ENCODE peak calls at places on chromosomes 16 and 17, in four cellular contexts. One of them, this sample, is unnamed.

GRCh38 chr17:27631409-27631755 is 394 bp downstream of the LGALS9 start:
- DNase-seq in GM23338: no peak
- DNase-seq in GM23248: no peak
- DNase-seq in PC-3: no peak
- DNase-seq in this sample: no peak

GRCh38 chr16:49781401-49781800 is 74.5 kb downstream of the ZNF423 start:
- DNase-seq in GM23338: no peak
- DNase-seq in GM23248: peak
- DNase-seq in PC-3: no peak
- DNase-seq in this sample: no peak

GRCh38 chr17:76831316-76831715 is 36.9 kb upstream of the MGAT5B start:
- DNase-seq in GM23338: no peak
- DNase-seq in GM23248: no peak
- DNase-seq in PC-3: no peak
- DNase-seq in this sample: no peak

GRCh38 chr16:8632675-8633182 is 11.2 kb downstream of the METTL22 start:
- DNase-seq in GM23338: no peak
- DNase-seq in GM23248: no peak
- DNase-seq in PC-3: no peak
- DNase-seq in this sample: no peak

GRCh38 chr17:67223924-67224323 is 21.1 kb downstream of the HELZ start:
- DNase-seq in GM23338: no peak
- DNase-seq in GM23248: no peak
- DNase-seq in PC-3: no peak
- DNase-seq in this sample: no peak

GRCh38 chr17:9226794-9227135 is 205.5 kb downstream of the NTN1 start:
- DNase-seq in GM23338: peak
- DNase-seq in GM23248: no peak
- DNase-seq in PC-3: no peak
- DNase-seq in this sample: no peak

GRCh38 chr17:49861150-49861884 is 13.4 kb upstream of the TAC4 start:
- DNase-seq in GM23338: peak
- DNase-seq in GM23248: peak
- DNase-seq in PC-3: peak
- DNase-seq in this sample: no peak

GRCh38 chr17:50693041-50693682 is 14.6 kb downstream of the ANKRD40 start:
- DNase-seq in GM23338: no peak
- DNase-seq in GM23248: peak
- DNase-seq in PC-3: peak
- DNase-seq in this sample: no peak

GRCh38 chr17:6306820-6307219 is 128.1 kb downstream of the AIPL1 start:
- DNase-seq in GM23338: no peak
- DNase-seq in GM23248: no peak
- DNase-seq in PC-3: peak
- DNase-seq in this sample: no peak

GRCh38 chr16:16022683-16023064 is 73.3 kb downstream of the ABCC1 start:
- DNase-seq in GM23338: no peak
- DNase-seq in GM23248: no peak
- DNase-seq in PC-3: no peak
- DNase-seq in this sample: no peak

GRCh38 chr17:78940708-78941107 is 15.5 kb upstream of the TIMP2 start:
- DNase-seq in GM23338: peak
- DNase-seq in GM23248: no peak
- DNase-seq in PC-3: peak
- DNase-seq in this sample: no peak

GRCh38 chr16:30637952-30638351 is 12.8 kb upstream of the PRR14 start:
- DNase-seq in GM23338: peak
- DNase-seq in GM23248: peak
- DNase-seq in PC-3: peak
- DNase-seq in this sample: peak

GRCh38 chr16:1348441-1348840 is 3.2 kb downstream of the TSR3 start:
- DNase-seq in GM23338: no peak
- DNase-seq in GM23248: no peak
- DNase-seq in PC-3: no peak
- DNase-seq in this sample: no peak

GRCh38 chr16:57422026-57422944 is 17.7 kb downstream of the CCL17 start:
- DNase-seq in GM23338: peak
- DNase-seq in GM23248: peak
- DNase-seq in PC-3: peak
- DNase-seq in this sample: no peak

GRCh38 chr17:1934901-1935300 is 90.2 kb downstream of the RTN4RL1 start:
- DNase-seq in GM23338: no peak
- DNase-seq in GM23248: no peak
- DNase-seq in PC-3: no peak
- DNase-seq in this sample: no peak

GRCh38 chr17:32323784-32324590 is 18.0 kb downstream of the C17orf75 start:
- DNase-seq in GM23338: no peak
- DNase-seq in GM23248: peak
- DNase-seq in PC-3: peak
- DNase-seq in this sample: no peak

GRCh38 chr16:66318505-66318904 is 48.0 kb upstream of the CDH5 start:
- DNase-seq in GM23338: no peak
- DNase-seq in GM23248: no peak
- DNase-seq in PC-3: no peak
- DNase-seq in this sample: no peak

GRCh38 chr16:23521037-23521743 is 10.9 kb upstream of the GGA2 start:
- DNase-seq in GM23338: no peak
- DNase-seq in GM23248: no peak
- DNase-seq in PC-3: no peak
- DNase-seq in this sample: no peak

GRCh38 chr17:34645636-34646035 is 66.3 kb downstream of the TMEM132E start:
- DNase-seq in GM23338: no peak
- DNase-seq in GM23248: no peak
- DNase-seq in PC-3: no peak
- DNase-seq in this sample: no peak

GRCh38 chr17:6843241-6843890 is 11.8 kb upstream of the TEKT1 start:
- DNase-seq in GM23338: peak
- DNase-seq in GM23248: peak
- DNase-seq in PC-3: peak
- DNase-seq in this sample: peak

GRCh38 chr16:88624481-88624880 is 13.9 kb upstream of the IL17C start:
- DNase-seq in GM23338: no peak
- DNase-seq in GM23248: no peak
- DNase-seq in PC-3: no peak
- DNase-seq in this sample: no peak

GRCh38 chr17:53749178-53749577 is 73.5 kb upstream of the KIF2B start:
- DNase-seq in GM23338: peak
- DNase-seq in GM23248: peak
- DNase-seq in PC-3: peak
- DNase-seq in this sample: no peak

GRCh38 chr16:31138621-31139578 is 3.4 kb upstream of the PRSS8 start:
- DNase-seq in GM23338: peak
- DNase-seq in GM23248: peak
- DNase-seq in PC-3: peak
- DNase-seq in this sample: peak

GRCh38 chr17:69734656-69735055 is 320.2 kb downstream of the MAP2K6 start:
- DNase-seq in GM23338: no peak
- DNase-seq in GM23248: no peak
- DNase-seq in PC-3: no peak
- DNase-seq in this sample: no peak

GRCh38 chr16:48117217-48118105 is 38.3 kb downstream of the ABCC12 start:
- DNase-seq in GM23338: peak
- DNase-seq in GM23248: peak
- DNase-seq in PC-3: peak
- DNase-seq in this sample: peak

GRCh38 chr17:65783845-65784334 is 222.4 kb upstream of the AXIN2 start:
- DNase-seq in GM23338: no peak
- DNase-seq in GM23248: peak
- DNase-seq in PC-3: peak
- DNase-seq in this sample: peak

GRCh38 chr16:85372627-85373372 is 240.3 kb upstream of the GSE1 start:
- DNase-seq in GM23338: no peak
- DNase-seq in GM23248: peak
- DNase-seq in PC-3: peak
- DNase-seq in this sample: no peak
- TF ChIP-seq EZH2phosphoT487 in GM23338: no peak
- TF ChIP-seq EZH2phosphoT487 in GM23248: no peak
- TF ChIP-seq EZH2phosphoT487 in PC-3: no peak
- TF ChIP-seq EZH2phosphoT487 in this sample: no peak

GRCh38 chr16:56233795-56234566 is 42.7 kb downstream of the GNAO1 start:
- DNase-seq in GM23338: no peak
- DNase-seq in GM23248: no peak
- DNase-seq in PC-3: no peak
- DNase-seq in this sample: no peak

GRCh38 chr16:56237451-56237930 is 46.2 kb downstream of the GNAO1 start:
- DNase-seq in GM23338: no peak
- DNase-seq in GM23248: no peak
- DNase-seq in PC-3: no peak
- DNase-seq in this sample: no peak

GRCh38 chr16:56241596-56241995 is 50.3 kb downstream of the GNAO1 start:
- DNase-seq in GM23338: no peak
- DNase-seq in GM23248: no peak
- DNase-seq in PC-3: peak
- DNase-seq in this sample: no peak

GRCh38 chr16:56234737-56235136 is 43.4 kb downstream of the GNAO1 start:
- DNase-seq in GM23338: no peak
- DNase-seq in GM23248: no peak
- DNase-seq in PC-3: no peak
- DNase-seq in this sample: no peak

DNA sequence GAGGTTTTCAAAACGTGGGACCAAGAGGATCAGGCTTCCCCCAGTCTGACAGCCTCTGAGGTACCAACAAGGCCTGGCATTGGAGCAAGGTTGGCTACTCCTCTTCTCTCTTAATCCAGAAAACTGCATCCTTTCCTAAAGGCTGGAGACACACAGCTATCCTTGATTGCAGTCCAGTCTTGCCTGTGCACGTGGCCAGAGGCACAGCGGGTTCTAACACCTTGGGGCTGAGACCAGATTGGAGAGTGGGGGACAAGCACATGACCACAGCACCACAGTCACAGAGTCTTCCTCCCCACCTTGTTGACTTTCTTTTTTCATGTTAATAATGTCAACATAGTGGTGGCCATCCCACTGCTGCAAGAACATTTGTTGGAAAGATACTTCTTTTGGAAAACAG is 46.9 kb downstream of the GNAO1 start:
- DNase-seq in GM23338: no peak
- DNase-seq in GM23248: no peak
- DNase-seq in PC-3: no peak
- DNase-seq in this sample: no peak
- TF ChIP-seq EZH2phosphoT487 in GM23338: no peak
- TF ChIP-seq EZH2phosphoT487 in GM23248: no peak
- TF ChIP-seq EZH2phosphoT487 in PC-3: no peak
- TF ChIP-seq EZH2phosphoT487 in this sample: no peak

DNA sequence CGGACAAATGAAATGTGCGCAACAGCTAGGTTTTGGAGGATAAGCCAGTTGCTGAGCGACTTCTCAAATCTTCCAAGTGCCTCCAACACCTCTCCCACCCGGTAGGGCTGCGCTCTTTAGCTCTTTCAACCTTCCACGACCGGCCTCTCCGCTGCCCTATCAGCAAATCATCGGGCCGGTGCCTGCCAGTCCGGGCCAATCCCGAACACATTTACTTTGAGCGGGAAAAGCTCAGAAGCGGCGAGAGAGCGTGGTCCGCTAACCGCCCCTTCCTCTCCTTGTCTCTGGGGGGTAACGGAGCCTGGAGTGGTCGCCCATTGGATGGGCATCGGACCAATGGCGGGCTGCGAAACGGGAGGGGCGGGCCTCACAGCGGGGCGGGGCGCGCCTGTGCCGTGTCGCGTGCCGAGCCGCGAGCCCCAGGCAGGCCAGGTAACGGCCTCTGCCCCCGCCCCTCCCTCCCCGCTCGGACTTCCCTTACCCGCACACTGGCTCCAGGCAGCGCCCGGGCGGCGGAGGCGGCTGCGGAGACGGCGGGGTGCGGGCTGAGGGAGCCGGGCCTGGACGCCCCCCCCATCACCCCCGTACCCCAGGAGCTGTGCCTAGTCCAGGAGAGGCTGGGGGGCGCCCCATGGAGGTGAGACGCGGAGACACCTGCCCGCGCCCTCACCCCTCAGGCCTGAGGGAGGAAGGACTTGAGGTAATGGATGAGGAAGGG is at the start of gene MEIOC:
- DNase-seq in GM23338: peak
- DNase-seq in GM23248: peak
- DNase-seq in PC-3: no peak
- DNase-seq in this sample: no peak
- TF ChIP-seq EZH2phosphoT487 in GM23338: no peak
- TF ChIP-seq EZH2phosphoT487 in GM23248: no peak
- TF ChIP-seq EZH2phosphoT487 in PC-3: no peak
- TF ChIP-seq EZH2phosphoT487 in this sample: no peak

DNA sequence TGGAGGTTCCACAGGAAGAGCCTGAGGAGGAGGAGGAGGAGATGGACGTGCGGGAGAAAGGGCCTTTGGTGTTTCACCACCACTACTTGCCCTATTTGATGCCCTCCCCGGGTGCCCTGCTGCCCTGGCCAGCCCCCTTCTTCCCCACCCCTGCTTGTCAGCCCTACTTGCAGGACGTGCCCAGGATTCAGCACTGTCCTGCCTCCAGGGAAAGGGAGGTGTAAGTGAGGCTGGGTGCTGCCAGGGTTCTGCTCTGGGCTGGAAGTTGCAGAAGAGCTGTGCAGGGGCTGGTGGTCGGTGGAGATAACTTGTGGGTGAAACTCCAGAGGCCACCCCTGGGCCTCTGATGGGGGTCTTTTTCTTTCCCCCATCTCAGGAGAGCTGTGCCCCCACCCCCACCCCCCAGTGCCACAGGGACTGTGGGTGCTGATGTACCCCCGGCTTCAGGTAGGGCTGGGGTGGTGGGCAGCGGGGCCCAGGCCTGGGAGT is 3.0 kb downstream of the PRR29 start:
- DNase-seq in GM23338: no peak
- DNase-seq in GM23248: no peak
- DNase-seq in PC-3: no peak
- DNase-seq in this sample: no peak
- TF ChIP-seq EZH2phosphoT487 in GM23338: no peak
- TF ChIP-seq EZH2phosphoT487 in GM23248: no peak
- TF ChIP-seq EZH2phosphoT487 in PC-3: no peak
- TF ChIP-seq EZH2phosphoT487 in this sample: no peak

GRCh38 chr17:74682028-74682427 is 30.7 kb downstream of the CD300LF start:
- DNase-seq in GM23338: no peak
- DNase-seq in GM23248: no peak
- DNase-seq in PC-3: no peak
- DNase-seq in this sample: no peak

GRCh38 chr17:74691151-74691550 is 21.6 kb downstream of the CD300LF start:
- DNase-seq in GM23338: no peak
- DNase-seq in GM23248: no peak
- DNase-seq in PC-3: no peak
- DNase-seq in this sample: no peak

GRCh38 chr17:74682442-74683190 is 30.1 kb downstream of the CD300LF start:
- DNase-seq in GM23338: no peak
- DNase-seq in GM23248: no peak
- DNase-seq in PC-3: no peak
- DNase-seq in this sample: no peak

GRCh38 chr17:74690409-74690825 is 22.3 kb downstream of the CD300LF start:
- DNase-seq in GM23338: no peak
- DNase-seq in GM23248: no peak
- DNase-seq in PC-3: no peak
- DNase-seq in this sample: no peak

GRCh38 chr17:74686761-74687160 is 26.0 kb downstream of the CD300LF start:
- DNase-seq in GM23338: no peak
- DNase-seq in GM23248: no peak
- DNase-seq in PC-3: peak
- DNase-seq in this sample: no peak
- TF ChIP-seq EZH2phosphoT487 in GM23338: no peak
- TF ChIP-seq EZH2phosphoT487 in GM23248: no peak
- TF ChIP-seq EZH2phosphoT487 in PC-3: no peak
- TF ChIP-seq EZH2phosphoT487 in this sample: no peak

This sample was measured in HCT116.